ENCODE peak calls at places on chromosomes 16 and 17, in five cellular contexts. One of them, this sample, is unnamed.

GRCh38 chr16:55021595-55022475 is 91.2 kb downstream of the IRX5 start:
- DNase-seq in GM23338: peak; percentile 68
- DNase-seq in spleen: no peak
- DNase-seq in SK-N-SH: no peak
- DNase-seq in transverse colon: peak; percentile 13
- DNase-seq in this sample: no peak

GRCh38 chr16:58815188-58815888 is 81.2 kb upstream of the GOT2 start:
- DNase-seq in GM23338: no peak
- DNase-seq in spleen: no peak
- DNase-seq in SK-N-SH: no peak
- DNase-seq in transverse colon: no peak
- DNase-seq in this sample: no peak

GRCh38 chr16:8740775-8741355 is 56.6 kb downstream of the TMEM186 start:
- DNase-seq in GM23338: no peak
- DNase-seq in spleen: no peak
- DNase-seq in SK-N-SH: no peak
- DNase-seq in transverse colon: peak; percentile 32
- DNase-seq in this sample: peak; percentile 55

GRCh38 chr17:82804442-82805191 is 35.2 kb downstream of the ZNF750 start:
- DNase-seq in GM23338: no peak
- DNase-seq in spleen: no peak
- DNase-seq in SK-N-SH: no peak
- DNase-seq in transverse colon: peak; percentile 34
- DNase-seq in this sample: peak; percentile 81

GRCh38 chr16:54135361-54136275 is 151.0 kb downstream of the IRX3 start:
- DNase-seq in GM23338: no peak
- DNase-seq in spleen: no peak
- DNase-seq in SK-N-SH: no peak
- DNase-seq in transverse colon: no peak
- DNase-seq in this sample: no peak

GRCh38 chr16:81366316-81366932 is 51.7 kb downstream of the GAN start:
- DNase-seq in GM23338: peak; percentile 70
- DNase-seq in spleen: no peak
- DNase-seq in SK-N-SH: peak; percentile 63
- DNase-seq in transverse colon: no peak
- DNase-seq in this sample: no peak

GRCh38 chr17:37177234-37177633 is 198.6 kb upstream of the C17orf78 start:
- DNase-seq in GM23338: no peak
- DNase-seq in spleen: no peak
- DNase-seq in SK-N-SH: no peak
- DNase-seq in transverse colon: no peak
- DNase-seq in this sample: no peak

GRCh38 chr17:44608732-44609435 is 47.4 kb upstream of the MEIOC start:
- DNase-seq in GM23338: no peak
- DNase-seq in spleen: no peak
- DNase-seq in SK-N-SH: peak; percentile 69
- DNase-seq in transverse colon: no peak
- DNase-seq in this sample: no peak

GRCh38 chr16:75455677-75456076 is 8.8 kb downstream of the TMEM170A start:
- DNase-seq in GM23338: no peak
- DNase-seq in spleen: no peak
- DNase-seq in SK-N-SH: no peak
- DNase-seq in transverse colon: no peak
- DNase-seq in this sample: no peak

GRCh38 chr16:57619606-57620315 is 8.7 kb upstream of the ADGRG1 start:
- DNase-seq in GM23338: peak; percentile 31
- DNase-seq in spleen: peak; percentile 67
- DNase-seq in SK-N-SH: no peak
- DNase-seq in transverse colon: peak; percentile 83
- DNase-seq in this sample: peak; percentile 85

GRCh38 chr17:39069114-39069756 is 82.2 kb downstream of the PLXDC1 start:
- DNase-seq in GM23338: peak; percentile 82
- DNase-seq in spleen: no peak
- DNase-seq in SK-N-SH: peak; percentile 69
- DNase-seq in transverse colon: no peak
- DNase-seq in this sample: no peak

GRCh38 chr16:72875291-72876036 is 172.5 kb downstream of the ZFHX3 start:
- DNase-seq in GM23338: no peak
- DNase-seq in spleen: no peak
- DNase-seq in SK-N-SH: no peak
- DNase-seq in transverse colon: no peak
- DNase-seq in this sample: no peak

GRCh38 chr17:48052956-48053757 is 5.0 kb downstream of the NFE2L1 start:
- DNase-seq in GM23338: peak; percentile 14
- DNase-seq in spleen: peak; percentile 78
- DNase-seq in SK-N-SH: peak; percentile 80
- DNase-seq in transverse colon: peak; percentile 57
- DNase-seq in this sample: peak; percentile 39

GRCh38 chr17:58756246-58757161 is 850 bp downstream of the PPM1E start:
- DNase-seq in GM23338: peak; percentile 48
- DNase-seq in spleen: no peak
- DNase-seq in SK-N-SH: peak; percentile 83
- DNase-seq in transverse colon: no peak
- DNase-seq in this sample: no peak

GRCh38 chr16:54928016-54928356 is 2.7 kb upstream of the IRX5 start:
- DNase-seq in GM23338: peak; percentile 30
- DNase-seq in spleen: no peak
- DNase-seq in SK-N-SH: no peak
- DNase-seq in transverse colon: no peak
- DNase-seq in this sample: no peak

GRCh38 chr16:17026600-17027242 is 444.0 kb downstream of the XYLT1 start:
- DNase-seq in GM23338: no peak
- DNase-seq in spleen: no peak
- DNase-seq in SK-N-SH: no peak
- DNase-seq in transverse colon: peak; percentile 10
- DNase-seq in this sample: no peak

GRCh38 chr17:50155115-50155819 is 4.8 kb upstream of the PPP1R9B start:
- DNase-seq in GM23338: no peak
- DNase-seq in spleen: peak; percentile 65
- DNase-seq in SK-N-SH: no peak
- DNase-seq in transverse colon: no peak
- DNase-seq in this sample: no peak

GRCh38 chr16:72008424-72009216 is at the start of gene DHODH:
- DNase-seq in GM23338: peak; percentile 99
- DNase-seq in spleen: peak; percentile 99
- DNase-seq in SK-N-SH: peak; percentile 99
- DNase-seq in transverse colon: peak; percentile 98
- DNase-seq in this sample: peak; percentile 98

GRCh38 chr16:67873435-67874146 is 739 bp downstream of the EDC4 start:
- DNase-seq in GM23338: peak; percentile 36
- DNase-seq in spleen: no peak
- DNase-seq in SK-N-SH: no peak
- DNase-seq in transverse colon: peak; percentile 28
- DNase-seq in this sample: no peak

GRCh38 chr17:58487589-58488427 is at the start of gene HSF5:
- DNase-seq in GM23338: peak; percentile 87
- DNase-seq in spleen: peak; percentile 96
- DNase-seq in SK-N-SH: peak; percentile 38
- DNase-seq in transverse colon: peak; percentile 42
- DNase-seq in this sample: peak; percentile 36

GRCh38 chr17:4594406-4595349 is 10.3 kb downstream of the SMTNL2 start:
- DNase-seq in GM23338: peak; percentile 89
- DNase-seq in spleen: no peak
- DNase-seq in SK-N-SH: peak; percentile 68
- DNase-seq in transverse colon: peak; percentile 53
- DNase-seq in this sample: peak; percentile 67

GRCh38 chr17:33929181-33929724 is 325.8 kb upstream of the CCL2 start:
- DNase-seq in GM23338: peak; percentile 74
- DNase-seq in spleen: no peak
- DNase-seq in SK-N-SH: no peak
- DNase-seq in transverse colon: no peak
- DNase-seq in this sample: no peak

GRCh38 chr17:50559674-50560184 is 786 bp upstream of the CACNA1G start:
- DNase-seq in GM23338: peak; percentile 98
- DNase-seq in spleen: no peak
- DNase-seq in SK-N-SH: peak; percentile 82
- DNase-seq in transverse colon: peak; percentile 69
- DNase-seq in this sample: peak; percentile 53

GRCh38 chr17:48213797-48214196 is 106.2 kb downstream of the SNX11 start:
- DNase-seq in GM23338: no peak
- DNase-seq in spleen: no peak
- DNase-seq in SK-N-SH: no peak
- DNase-seq in transverse colon: no peak
- DNase-seq in this sample: no peak

DNA sequence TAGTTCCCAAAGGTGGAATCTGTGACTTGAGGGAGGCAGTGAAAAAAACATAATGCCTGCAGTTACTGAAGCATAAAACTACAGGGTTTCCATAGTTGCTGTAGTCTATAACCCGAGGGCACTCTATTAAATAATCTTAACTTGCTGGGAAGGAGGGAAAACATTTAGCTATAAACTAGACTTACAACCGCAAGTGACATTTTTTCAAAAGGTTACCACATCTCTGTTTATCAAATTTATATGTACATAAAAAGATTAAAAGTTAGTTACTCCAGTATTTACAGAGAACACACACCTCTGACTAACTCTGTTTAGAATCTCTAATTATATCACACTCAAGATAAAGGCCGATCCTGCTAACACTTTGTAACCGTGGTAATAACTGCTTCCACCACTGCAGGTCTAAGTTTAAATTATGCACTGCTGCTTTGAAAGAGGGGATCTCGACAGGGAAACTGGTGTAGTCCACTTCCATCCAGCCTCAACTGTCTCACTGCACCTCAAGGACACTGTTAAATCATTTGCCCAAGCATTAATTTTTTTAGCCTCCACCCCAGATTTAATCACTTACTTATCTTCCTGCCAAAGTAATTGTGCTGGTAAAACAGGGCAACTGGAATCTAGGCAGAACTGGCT is 14.6 kb downstream of the KCNJ16 start:
- DNase-seq in GM23338: no peak
- DNase-seq in spleen: no peak
- DNase-seq in SK-N-SH: peak; percentile 42
- DNase-seq in transverse colon: no peak
- DNase-seq in this sample: no peak
- TF ChIP-seq POLR2AphosphoS5 in GM23338: no peak
- TF ChIP-seq POLR2AphosphoS5 in spleen: no peak
- TF ChIP-seq POLR2AphosphoS5 in SK-N-SH: no peak
- TF ChIP-seq POLR2AphosphoS5 in transverse colon: no peak
- TF ChIP-seq POLR2AphosphoS5 in this sample: no peak

GRCh38 chr17:79006001-79006400 is 3.6 kb downstream of the CANT1 start:
- DNase-seq in GM23338: no peak
- DNase-seq in spleen: no peak
- DNase-seq in SK-N-SH: no peak
- DNase-seq in transverse colon: peak; percentile 35
- DNase-seq in this sample: no peak

GRCh38 chr17:79002796-79003593 is 6.6 kb downstream of the CANT1 start:
- DNase-seq in GM23338: no peak
- DNase-seq in spleen: no peak
- DNase-seq in SK-N-SH: no peak
- DNase-seq in transverse colon: no peak
- DNase-seq in this sample: no peak

GRCh38 chr17:79006794-79007503 is 2.6 kb downstream of the CANT1 start:
- DNase-seq in GM23338: no peak
- DNase-seq in spleen: no peak
- DNase-seq in SK-N-SH: no peak
- DNase-seq in transverse colon: no peak
- DNase-seq in this sample: no peak

GRCh38 chr17:79003661-79004411 is 5.7 kb downstream of the CANT1 start:
- DNase-seq in GM23338: peak; percentile 48
- DNase-seq in spleen: no peak
- DNase-seq in SK-N-SH: no peak
- DNase-seq in transverse colon: peak; percentile 31
- DNase-seq in this sample: no peak

DNA sequence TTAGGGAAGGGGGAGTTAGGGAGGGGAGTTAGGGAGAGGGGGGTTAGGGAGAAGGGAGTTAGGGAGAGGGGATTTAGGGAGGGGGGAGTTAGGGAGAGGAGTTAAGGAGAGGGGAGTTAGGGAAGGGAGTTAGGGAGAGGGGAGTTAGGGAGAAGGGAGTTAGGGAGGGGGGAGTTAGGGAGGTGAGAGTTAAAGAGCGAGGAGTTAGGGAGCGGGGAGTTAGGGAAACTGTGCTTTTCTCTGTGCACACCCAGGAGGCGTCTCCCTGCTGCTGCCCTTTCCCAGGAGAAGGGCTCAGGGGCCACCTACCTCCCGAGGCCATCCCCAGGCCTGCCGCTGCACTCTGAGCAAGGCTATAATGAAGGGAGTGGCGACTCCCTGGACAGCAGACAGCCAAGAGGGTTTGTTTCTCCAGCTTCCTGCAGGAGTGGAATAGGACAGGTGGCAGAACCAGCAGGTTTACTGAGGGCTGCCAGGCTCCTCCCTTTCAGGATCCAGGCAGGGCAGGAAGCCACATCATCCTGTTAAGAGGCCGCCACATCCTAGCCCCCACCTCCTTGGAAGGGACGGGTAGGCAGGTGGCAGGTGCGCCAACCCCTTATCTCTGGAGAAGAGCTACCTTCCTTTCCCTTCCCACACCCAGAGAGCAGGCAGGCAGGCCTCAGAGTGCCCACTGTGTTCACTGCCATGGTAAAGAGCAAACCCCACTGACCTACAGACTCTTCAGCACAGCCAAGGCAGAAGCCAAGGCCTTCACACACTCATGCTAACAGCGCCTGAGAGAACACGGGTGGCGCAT is 4.3 kb downstream of the CANT1 start:
- DNase-seq in GM23338: no peak
- DNase-seq in spleen: no peak
- DNase-seq in SK-N-SH: no peak
- DNase-seq in transverse colon: peak; percentile 88
- DNase-seq in this sample: peak; percentile 74
- TF ChIP-seq POLR2AphosphoS5 in GM23338: no peak
- TF ChIP-seq POLR2AphosphoS5 in spleen: no peak
- TF ChIP-seq POLR2AphosphoS5 in SK-N-SH: no peak
- TF ChIP-seq POLR2AphosphoS5 in transverse colon: peak; percentile 91
- TF ChIP-seq POLR2AphosphoS5 in this sample: peak; percentile 54

DNA sequence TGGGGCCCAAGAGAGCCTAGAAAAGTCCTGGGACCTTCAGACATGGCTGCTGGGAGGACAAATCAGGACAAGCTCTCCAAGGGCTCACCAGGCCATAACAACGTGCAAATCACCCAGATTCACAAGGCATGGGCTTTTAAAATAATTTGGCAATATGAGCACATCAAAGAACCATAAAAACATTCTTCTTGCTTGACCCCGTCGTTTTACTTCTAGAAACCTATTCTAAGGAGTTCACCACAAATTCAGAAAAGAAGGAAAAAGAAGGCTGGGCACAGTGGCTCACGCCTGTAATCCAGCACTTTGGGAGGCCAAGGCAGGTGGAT is 12.1 kb upstream of the MT3 start:
- DNase-seq in GM23338: no peak
- DNase-seq in spleen: no peak
- DNase-seq in SK-N-SH: no peak
- DNase-seq in transverse colon: no peak
- DNase-seq in this sample: no peak
- TF ChIP-seq POLR2AphosphoS5 in GM23338: no peak
- TF ChIP-seq POLR2AphosphoS5 in spleen: no peak
- TF ChIP-seq POLR2AphosphoS5 in SK-N-SH: no peak
- TF ChIP-seq POLR2AphosphoS5 in transverse colon: no peak
- TF ChIP-seq POLR2AphosphoS5 in this sample: no peak

DNA sequence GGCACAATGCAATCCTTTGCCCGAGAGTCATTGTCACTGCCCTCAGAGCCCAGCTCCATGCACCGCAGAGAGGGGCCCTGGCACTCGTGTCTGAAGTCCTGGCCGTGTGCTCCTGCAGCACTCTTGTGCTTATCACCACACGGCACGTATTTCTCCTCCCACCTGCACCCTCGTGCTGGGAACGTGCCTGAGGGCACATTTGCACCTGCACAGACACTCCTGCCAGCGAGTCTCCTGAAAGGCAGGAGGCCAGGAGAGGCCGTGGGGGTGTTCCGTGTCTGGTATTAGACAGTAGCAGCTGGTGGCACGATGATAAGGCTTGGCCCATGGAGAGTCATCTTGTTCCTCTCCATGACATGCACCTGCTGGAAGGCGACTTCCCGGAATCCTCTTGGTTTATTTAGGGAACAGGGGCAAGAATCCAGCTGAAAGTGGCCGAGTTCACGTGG is 3.4 kb upstream of the ACSF3 start:
- DNase-seq in GM23338: no peak
- DNase-seq in spleen: no peak
- DNase-seq in SK-N-SH: no peak
- DNase-seq in transverse colon: no peak
- DNase-seq in this sample: peak; percentile 79
- TF ChIP-seq POLR2AphosphoS5 in GM23338: no peak
- TF ChIP-seq POLR2AphosphoS5 in spleen: peak; percentile 59
- TF ChIP-seq POLR2AphosphoS5 in SK-N-SH: no peak
- TF ChIP-seq POLR2AphosphoS5 in transverse colon: no peak
- TF ChIP-seq POLR2AphosphoS5 in this sample: peak; percentile 44